ENCODE peak calls at places on chromosomes 5 and 9, in six cellular contexts. E is H1, U is neuronal stem cell, R is H9, D is mesendoderm, B is mesenchymal stem cell. C is an unnamed sample.

GRCh38 chr9:133842721-133843227 is 104.6 kb upstream of the SARDH start:
- DNase-seq in D (no peak), B (no peak), U (no peak), R (no peak), E (no peak), C (no peak)

GRCh38 chr5:80761966-80762365 is 107.2 kb upstream of the DHFR start:
- DNase-seq in D (no peak), E (no peak), U (no peak), B (no peak), R (no peak), C (peak)

GRCh38 chr9:36597412-36598178 is 24.9 kb downstream of the MELK start:
- DNase-seq in R (no peak), D (peak), E (no peak), U (no peak), B (peak), C (peak)

GRCh38 chr9:69554945-69555344 is 117.2 kb downstream of the APBA1 start:
- DNase-seq in U (no peak), D (no peak), R (no peak), B (peak), E (no peak), C (peak)

GRCh38 chr5:86878250-86878649 is 260.5 kb downstream of the COX7C start:
- DNase-seq in B (peak), U (no peak), E (no peak), R (no peak), D (peak), C (no peak)

GRCh38 chr5:21152611-21153010 is 1164.6 kb upstream of the CDH18 start:
- DNase-seq in E (no peak), B (peak), D (no peak), U (no peak), R (no peak), C (peak)

GRCh38 chr9:89278997-89279739 is 31.8 kb upstream of the CKS2 start:
- DNase-seq in R (no peak), B (peak), D (peak), E (no peak), U (peak), C (peak)

GRCh38 chr5:72246239-72246580 is 73.8 kb downstream of the MRPS27 start:
- DNase-seq in B (peak), U (no peak), R (no peak), D (no peak), E (no peak), C (no peak)

GRCh38 chr9:129849901-129850300 is 14.6 kb downstream of the USP20 start:
- DNase-seq in B (no peak), U (no peak), R (no peak), D (no peak), E (no peak), C (peak)

GRCh38 chr5:143006511-143006910 is 236.3 kb downstream of the ARHGAP26 start:
- DNase-seq in R (no peak), U (no peak), B (no peak), D (no peak), E (no peak), C (no peak)

GRCh38 chr9:12964271-12964670 is 189.5 kb downstream of the LURAP1L start:
- DNase-seq in U (no peak), B (peak), R (no peak), D (no peak), E (no peak), C (peak)

GRCh38 chr5:79544136-79544535 is 30.2 kb upstream of the HOMER1 start:
- DNase-seq in R (no peak), E (no peak), D (no peak), B (no peak), U (no peak), C (no peak)

GRCh38 chr9:119523508-119523907 is 154.3 kb upstream of the BRINP1 start:
- DNase-seq in U (no peak), E (no peak), R (no peak), D (no peak), B (no peak), C (no peak)

GRCh38 chr5:134138416-134139376 is 24.2 kb downstream of the TCF7 start:
- DNase-seq in D (no peak), U (no peak), B (peak), E (no peak), R (peak), C (peak)

GRCh38 chr5:104659497-104659896 is 1096.9 kb upstream of the NUDT12 start:
- DNase-seq in E (no peak), U (no peak), B (no peak), D (no peak), R (no peak), C (no peak)

GRCh38 chr9:131094622-131095021 is 1.7 kb upstream of the AIF1L start:
- DNase-seq in U (no peak), E (no peak), D (no peak), B (peak), R (no peak), C (peak)

GRCh38 chr5:122845253-122846050 is at the start of gene SNX24:
- DNase-seq in B (peak), E (peak), R (peak), U (peak), D (peak), C (peak)

GRCh38 chr5:149053027-149053705 is 9.7 kb downstream of the SH3TC2 start:
- DNase-seq in D (no peak), E (no peak), R (no peak), U (no peak), B (no peak), C (peak)

GRCh38 chr5:65951330-65951729 is 25.0 kb downstream of the ERBIN start:
- DNase-seq in U (no peak), E (no peak), B (no peak), D (no peak), R (no peak), C (no peak)

GRCh38 chr5:65262094-65262493 is 219.6 kb downstream of the ADAMTS6 start:
- DNase-seq in U (no peak), R (no peak), B (no peak), E (no peak), D (no peak), C (no peak)

GRCh38 chr5:33322632-33323031 is 118.1 kb upstream of the TARS1 start:
- DNase-seq in D (no peak), U (no peak), B (no peak), E (no peak), R (no peak), C (no peak)

GRCh38 chr5:139021346-139021745 is 146.2 kb upstream of the LRRTM2 start:
- DNase-seq in R (no peak), B (no peak), E (no peak), U (no peak), D (no peak), C (no peak)

GRCh38 chr5:139022528-139022927 is 147.4 kb upstream of the LRRTM2 start:
- DNase-seq in E (no peak), B (no peak), U (no peak), R (no peak), D (no peak), C (no peak)

GRCh38 chr5:139019880-139020279 is 144.7 kb upstream of the LRRTM2 start:
- DNase-seq in B (no peak), D (peak), R (no peak), E (no peak), U (no peak), C (no peak)

GRCh38 chr5:139027150-139027549 is 152.0 kb upstream of the LRRTM2 start:
- DNase-seq in D (no peak), R (no peak), U (no peak), B (no peak), E (no peak), C (no peak)

GRCh38 chr5:139023276-139023675 is 148.1 kb upstream of the LRRTM2 start:
- DNase-seq in U (no peak), B (no peak), D (no peak), R (no peak), E (no peak), C (no peak)
- H2AK5ac ChIP-seq in U (no peak), B (no peak), D (no peak), R (no peak), E (no peak), C (no peak)

GRCh38 chr9:113990570-113990907 is 87.6 kb downstream of the AMBP start:
- DNase-seq in B (no peak), R (no peak), E (no peak), D (peak), U (no peak), C (no peak)
- H2AK5ac ChIP-seq in B (no peak), R (no peak), E (no peak), D (no peak), U (no peak), C (no peak)

DNA sequence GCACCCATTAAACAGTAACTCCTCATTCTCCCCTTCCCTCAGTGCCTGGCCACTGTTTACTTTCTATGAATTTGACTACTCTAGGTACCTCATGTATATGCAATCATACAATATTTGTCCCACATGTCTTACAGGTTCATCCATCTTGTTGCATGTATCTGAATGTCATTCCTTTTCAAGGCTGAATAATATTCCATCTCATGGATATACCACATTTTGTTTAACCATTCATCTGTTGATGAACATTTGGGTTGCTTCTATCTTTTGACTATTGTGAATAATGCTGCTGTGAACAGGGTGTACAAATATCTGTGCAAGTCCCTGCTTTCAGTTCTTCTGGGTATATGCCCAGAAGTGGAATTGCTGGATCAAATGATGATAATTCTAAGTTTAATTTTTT is 40.9 kb downstream of the INIP start:
- DNase-seq in E (no peak), U (no peak), R (no peak), B (no peak), D (no peak), C (no peak)
- H2AK5ac ChIP-seq in E (no peak), U (no peak), R (no peak), B (no peak), D (no peak), C (no peak)

GRCh38 chr5:154756871-154757646 is 1.9 kb downstream of the LARP1 start:
- DNase-seq in B (peak), D (peak), E (no peak), U (peak), R (no peak), C (peak)

GRCh38 chr5:154755361-154756202 is at the start of gene LARP1:
- DNase-seq in E (no peak), D (peak), U (peak), B (no peak), R (no peak), C (peak)

GRCh38 chr5:154756203-154756870 is 1.2 kb downstream of the LARP1 start:
- DNase-seq in E (no peak), D (peak), U (peak), B (peak), R (no peak), C (no peak)

GRCh38 chr5:154753792-154754191 is 1.4 kb upstream of the LARP1 start:
- DNase-seq in D (peak), R (no peak), E (no peak), U (no peak), B (peak), C (peak)

DNA sequence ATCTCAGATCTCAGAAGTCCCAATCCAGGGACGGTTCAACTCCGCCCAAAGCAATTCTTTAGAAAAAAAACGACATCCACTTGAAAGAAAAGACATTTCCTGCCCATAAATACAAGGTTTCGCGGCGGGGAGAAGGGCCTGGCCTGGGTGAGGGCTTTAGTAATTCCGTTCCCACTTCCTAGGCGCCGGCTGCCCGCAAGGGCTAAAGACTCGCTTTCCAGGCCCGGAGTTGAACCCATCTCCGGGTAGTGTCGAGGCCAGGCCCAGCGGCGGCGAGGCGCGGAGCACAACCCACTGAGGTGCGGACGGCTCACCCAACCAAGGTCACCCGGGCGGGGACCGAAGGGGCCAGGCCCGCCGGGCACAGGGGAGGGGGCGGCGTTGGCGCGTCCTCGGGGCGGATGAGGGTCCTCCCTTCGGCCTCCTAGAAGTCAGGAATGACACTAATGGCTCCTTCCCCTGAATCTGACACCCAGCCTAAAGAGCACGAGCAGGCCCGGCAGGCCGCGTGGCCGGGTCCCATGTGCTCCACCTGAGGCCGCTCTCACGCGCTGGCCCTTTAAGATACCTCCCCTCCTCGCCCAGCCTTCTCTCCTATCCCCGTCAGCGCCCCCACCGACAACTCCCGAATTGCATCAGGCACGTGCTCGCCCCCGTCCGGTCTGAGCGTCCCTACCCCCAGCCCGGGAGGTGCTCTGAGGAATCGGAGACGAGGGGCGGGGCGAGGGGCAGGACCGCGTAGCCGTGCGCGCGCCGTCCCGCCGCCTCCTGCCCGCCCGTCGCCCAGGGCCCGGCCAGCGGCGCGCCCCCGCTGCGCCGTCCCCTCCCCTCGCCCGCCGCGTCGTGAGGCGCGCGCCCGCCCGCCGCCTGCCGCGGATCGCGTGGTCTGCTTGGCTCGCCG is 467 bp upstream of the LARP1 start:
- DNase-seq in U (peak), E (peak), D (peak), R (peak), B (peak), C (peak)
- H2AK5ac ChIP-seq in U (peak), E (peak), D (peak), R (no peak), B (peak), C (peak)

DNA sequence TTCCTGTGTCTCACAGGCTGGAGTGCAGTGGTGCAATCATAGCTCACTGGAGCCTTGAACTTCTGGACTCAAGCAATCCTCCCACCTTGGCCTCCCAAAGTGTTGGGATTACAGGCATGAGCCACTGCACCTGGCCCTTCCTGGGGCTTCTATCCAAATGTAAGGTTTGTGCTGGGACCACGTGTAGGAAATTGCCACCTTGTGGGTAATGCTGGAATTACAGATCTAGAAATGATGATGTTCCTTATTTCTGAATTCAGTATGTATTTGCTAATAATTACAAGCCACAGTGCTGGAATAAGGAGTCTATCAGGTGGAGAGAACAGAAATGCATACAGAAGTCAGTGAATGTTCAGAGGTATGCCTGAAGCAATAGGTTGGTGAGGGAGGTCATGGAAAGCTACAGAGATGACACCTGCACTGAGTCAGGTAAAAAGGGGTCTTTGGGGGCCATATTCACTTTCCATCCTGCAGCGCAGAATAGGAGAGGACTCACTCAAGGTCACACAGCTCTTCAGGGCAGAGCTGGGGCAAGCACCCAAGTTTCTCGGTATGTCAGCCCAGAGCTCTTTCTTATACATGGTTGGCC is 8.8 kb upstream of the IGFBPL1 start:
- DNase-seq in E (no peak), U (no peak), D (peak), R (no peak), B (peak), C (peak)
- H2AK5ac ChIP-seq in E (no peak), U (no peak), D (peak), R (no peak), B (no peak), C (no peak)

C was measured in IMR-90.